ENCODE peak calls at places on chromosome 15, in eight cellular contexts. D, F, Z, V, O, L, X and S are unnamed samples.

GRCh38 chr15:33068531-33068990 is 126.0 kb downstream of the FMN1 start:
- DNase-seq in L (no peak), Z (no peak), V (no peak), D (no peak), F (no peak), X (no peak), O (peak; percentile 64), S (no peak)

GRCh38 chr15:40028853-40029252 is 10.1 kb downstream of the SRP14 start:
- DNase-seq in V (no peak), F (no peak), Z (no peak), L (no peak), O (no peak), D (no peak), X (no peak), S (no peak)

GRCh38 chr15:42348083-42348482 is 11.2 kb upstream of the CAPN3 start:
- DNase-seq in L (no peak), O (no peak), V (no peak), X (peak; percentile 30), Z (no peak), D (peak; percentile 65), F (no peak), S (peak; percentile 24)

GRCh38 chr15:41933771-41934170 is 38.6 kb downstream of the EHD4 start:
- DNase-seq in F (no peak), V (no peak), L (no peak), X (no peak), Z (no peak), D (no peak), O (no peak), S (no peak)

GRCh38 chr15:36004891-36005508 is 459.0 kb upstream of the DPH6 start:
- DNase-seq in X (no peak), L (no peak), Z (no peak), O (no peak), V (no peak), D (no peak), F (no peak), S (no peak)

GRCh38 chr15:46304320-46304719 is 669.5 kb downstream of the SQOR start:
- DNase-seq in X (no peak), L (no peak), V (no peak), F (no peak), D (no peak), O (peak; percentile 2), Z (peak; percentile 55), S (no peak)

GRCh38 chr15:60155661-60156060 is 151.6 kb downstream of the FOXB1 start:
- DNase-seq in D (peak; percentile 10), L (no peak), F (no peak), X (peak; percentile 72), V (no peak), Z (no peak), O (no peak), S (peak; percentile 7)

GRCh38 chr15:36742696-36743095 is 163.3 kb downstream of the CDIN1 start:
- DNase-seq in L (no peak), F (no peak), X (no peak), V (no peak), D (no peak), O (no peak), Z (no peak), S (no peak)

GRCh38 chr15:72796515-72797337 is 13.2 kb upstream of the ADPGK start:
- DNase-seq in Z (peak; percentile 47), D (no peak), F (peak; percentile 40), O (peak; percentile 82), V (no peak), X (peak; percentile 33), L (peak; percentile 73), S (no peak)

GRCh38 chr15:68450192-68450591 is 18.2 kb upstream of the ITGA11 start:
- DNase-seq in D (no peak), L (no peak), O (no peak), V (no peak), X (no peak), F (no peak), Z (no peak), S (no peak)

GRCh38 chr15:58398643-58399042 is 33.1 kb upstream of the LIPC start:
- DNase-seq in F (no peak), L (no peak), Z (no peak), D (no peak), O (no peak), V (no peak), X (no peak), S (no peak)

GRCh38 chr15:73704869-73705645 is 20.9 kb downstream of the CD276 start:
- DNase-seq in X (peak; percentile 68), V (no peak), O (peak; percentile 53), L (peak; percentile 81), D (no peak), F (peak; percentile 35), Z (peak; percentile 81), S (no peak)

GRCh38 chr15:64845183-64845611 is 3.5 kb downstream of the PLEKHO2 start:
- DNase-seq in L (peak; percentile 66), D (no peak), Z (no peak), V (no peak), X (no peak), F (no peak), O (no peak), S (no peak)

GRCh38 chr15:25240461-25241021 is 198.3 kb downstream of the UBE3A start:
- DNase-seq in O (no peak), D (no peak), Z (no peak), L (peak; percentile 47), V (no peak), F (no peak), X (no peak), S (no peak)

GRCh38 chr15:87660494-87661129 is 595.9 kb downstream of the NTRK3 start:
- DNase-seq in O (no peak), V (no peak), L (no peak), X (peak; percentile 5), D (no peak), Z (no peak), F (no peak), S (no peak)

GRCh38 chr15:95086543-95087252 is 855.3 kb downstream of the MCTP2 start:
- DNase-seq in L (no peak), F (no peak), Z (no peak), D (peak; percentile 4), X (peak; percentile 64), V (peak; percentile 34), O (no peak), S (no peak)

GRCh38 chr15:34102175-34102925 is 467 bp downstream of the PGBD4 start:
- DNase-seq in V (no peak), L (no peak), X (peak; percentile 4), O (no peak), F (no peak), Z (no peak), D (no peak), S (no peak)

GRCh38 chr15:34101366-34102174 is at the start of the genes EMC7 and PGBD4:
- DNase-seq in Z (peak; percentile 99), D (peak; percentile 99), V (peak; percentile 99), F (peak; percentile 99), X (peak; percentile 100), L (peak; percentile 99), O (peak; percentile 97), S (peak; percentile 98)

DNA sequence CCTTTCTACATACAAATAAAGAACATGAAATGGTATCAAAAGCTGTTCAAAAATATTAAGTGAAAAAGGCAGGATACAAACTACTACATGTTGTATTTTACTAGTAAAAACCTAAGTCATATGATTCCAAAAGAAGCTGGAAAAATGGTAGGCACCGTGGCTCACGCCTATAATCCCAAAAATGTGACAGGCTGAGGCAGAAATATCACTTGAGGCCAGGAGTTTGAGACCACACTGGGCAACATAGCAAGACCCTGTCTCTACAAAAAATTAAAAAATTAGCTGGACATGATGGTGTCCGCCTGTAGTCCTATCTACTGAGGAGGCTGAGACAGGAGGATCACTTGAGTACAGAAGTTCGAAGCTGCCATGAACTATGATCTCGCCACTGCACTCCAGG is 1.7 kb downstream of the EMC7 start:
- DNase-seq in L (no peak), V (no peak), F (no peak), D (no peak), X (no peak), Z (no peak), O (no peak), S (no peak)
- H3K4me3 ChIP-seq in L (no peak overlapping the region), V (no peak overlapping the region), F (no peak overlapping the region), D (no peak overlapping the region), X (no peak overlapping the region), Z (no peak overlapping the region), O (no peak overlapping the region), S (no peak overlapping the region)

GRCh38 chr15:88908123-88908522 is 5.1 kb downstream of the MFGE8 start:
- DNase-seq in L (no peak), V (no peak), F (no peak), Z (no peak), O (no peak), D (no peak), X (no peak), S (no peak)

GRCh38 chr15:88906130-88906529 is 7.0 kb downstream of the MFGE8 start:
- DNase-seq in X (no peak), L (no peak), V (no peak), F (no peak), O (no peak), Z (no peak), D (no peak), S (no peak)

GRCh38 chr15:88907111-88907510 is 6.1 kb downstream of the MFGE8 start:
- DNase-seq in V (no peak), F (no peak), L (no peak), Z (no peak), X (no peak), O (no peak), D (no peak), S (no peak)

GRCh38 chr15:88905576-88905975 is 7.6 kb downstream of the MFGE8 start:
- DNase-seq in D (no peak), Z (no peak), O (no peak), F (no peak), X (no peak), V (no peak), L (no peak), S (no peak)

GRCh38 chr15:88906551-88906950 is 6.6 kb downstream of the MFGE8 start:
- DNase-seq in X (no peak), F (no peak), L (no peak), D (no peak), O (no peak), V (no peak), Z (no peak), S (no peak)
- H3K4me3 ChIP-seq in X (no peak overlapping the region), F (no peak overlapping the region), L (no peak overlapping the region), D (no peak overlapping the region), O (no peak overlapping the region), V (no peak overlapping the region), Z (no peak overlapping the region), S (no peak overlapping the region)

DNA sequence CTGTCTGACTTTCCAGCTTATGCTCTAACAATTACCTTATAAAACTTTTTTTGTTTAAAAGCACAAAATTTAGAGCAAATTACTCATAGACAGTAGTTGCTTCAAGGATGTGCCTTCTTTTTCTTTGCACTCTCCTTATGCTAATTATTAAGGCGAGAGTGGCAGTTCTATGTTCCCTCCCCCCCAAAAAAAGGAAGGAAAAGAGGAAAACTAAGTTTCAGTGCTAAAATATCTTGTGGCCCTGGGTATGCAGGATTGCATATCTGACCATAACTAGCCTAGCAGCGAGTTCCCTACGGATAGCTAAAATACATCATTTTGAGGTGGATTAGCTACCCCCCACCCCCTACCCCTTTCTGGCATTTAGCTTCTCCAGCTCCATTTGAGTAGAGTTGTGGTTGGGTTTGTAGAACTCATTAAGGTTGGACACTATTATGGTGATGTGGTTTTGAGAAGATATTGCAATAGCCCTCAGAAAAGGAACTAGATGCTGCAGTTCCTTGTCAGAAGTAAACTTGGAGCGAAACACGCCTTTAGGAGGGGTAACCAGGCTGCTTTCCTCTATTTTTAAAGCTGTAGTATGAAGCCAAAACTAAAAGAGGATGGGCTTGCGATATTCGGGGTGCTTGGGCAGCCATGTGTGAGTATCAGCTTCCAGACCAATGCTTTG is 174.6 kb downstream of the AKAP13 start:
- DNase-seq in L (no peak), O (no peak), V (no peak), D (no peak), Z (no peak), X (no peak), F (no peak), S (no peak)
- H3K4me3 ChIP-seq in L (peak overlapping the region; percentile 4), O (no peak overlapping the region), V (no peak overlapping the region), D (no peak overlapping the region), Z (no peak overlapping the region), X (no peak overlapping the region), F (no peak overlapping the region), S (no peak overlapping the region)

GRCh38 chr15:31464216-31465082 is 137.8 kb downstream of the KLF13 start:
- DNase-seq in L (no peak), O (no peak), D (no peak), V (no peak), F (no peak), Z (no peak), X (no peak), S (no peak)
- H3K4me3 ChIP-seq in L (no peak overlapping the region), O (no peak overlapping the region), D (no peak overlapping the region), V (no peak overlapping the region), F (no peak overlapping the region), Z (no peak overlapping the region), X (no peak overlapping the region), S (no peak overlapping the region)